ENCODE peak calls at places on chromosomes 13 and 19, in four cellular contexts. One of them, this sample, is unnamed.

GRCh38 chr19:50703915-50704548 is 15.6 kb downstream of the SHANK1 start:
- DNase-seq in H9: peak
- DNase-seq in neuronal stem cell: no peak
- DNase-seq in IMR-90: no peak
- DNase-seq in this sample: peak

GRCh38 chr19:11296264-11296663 is 304 bp downstream of the TSPAN16 start:
- DNase-seq in H9: no peak
- DNase-seq in neuronal stem cell: no peak
- DNase-seq in IMR-90: no peak
- DNase-seq in this sample: no peak

GRCh38 chr19:49368711-49369358 is 5.2 kb downstream of the DKKL1 start:
- DNase-seq in H9: no peak
- DNase-seq in neuronal stem cell: no peak
- DNase-seq in IMR-90: no peak
- DNase-seq in this sample: no peak

GRCh38 chr19:3423183-3423829 is 56.9 kb downstream of the NFIC start:
- DNase-seq in H9: no peak
- DNase-seq in neuronal stem cell: no peak
- DNase-seq in IMR-90: peak
- DNase-seq in this sample: no peak

GRCh38 chr19:46412034-46412982 is 1.1 kb downstream of the CCDC8 start:
- DNase-seq in H9: peak
- DNase-seq in neuronal stem cell: no peak
- DNase-seq in IMR-90: no peak
- DNase-seq in this sample: peak

GRCh38 chr13:90750021-90750420 is 597.5 kb upstream of the MIR17HG start:
- DNase-seq in H9: no peak
- DNase-seq in neuronal stem cell: no peak
- DNase-seq in IMR-90: no peak
- DNase-seq in this sample: no peak

GRCh38 chr19:932647-933552 is 7.1 kb downstream of the ARID3A start:
- DNase-seq in H9: peak
- DNase-seq in neuronal stem cell: no peak
- DNase-seq in IMR-90: peak
- DNase-seq in this sample: no peak

GRCh38 chr19:45152504-45153338 is 8.1 kb downstream of the NKPD1 start:
- DNase-seq in H9: peak
- DNase-seq in neuronal stem cell: no peak
- DNase-seq in IMR-90: peak
- DNase-seq in this sample: peak

GRCh38 chr19:27775395-27775794 is 1437.6 kb downstream of the UQCRFS1 start:
- DNase-seq in H9: peak
- DNase-seq in neuronal stem cell: no peak
- DNase-seq in IMR-90: no peak
- DNase-seq in this sample: peak

GRCh38 chr19:45643927-45644771 is 5.0 kb upstream of the EML2 start:
- DNase-seq in H9: no peak
- DNase-seq in neuronal stem cell: no peak
- DNase-seq in IMR-90: no peak
- DNase-seq in this sample: peak

GRCh38 chr13:111512707-111513106 is 192.3 kb downstream of the TEX29 start:
- DNase-seq in H9: peak
- DNase-seq in neuronal stem cell: no peak
- DNase-seq in IMR-90: no peak
- DNase-seq in this sample: no peak

GRCh38 chr19:10587022-10587838 is at the start of gene AP1M2:
- DNase-seq in H9: peak
- DNase-seq in neuronal stem cell: no peak
- DNase-seq in IMR-90: no peak
- DNase-seq in this sample: peak

GRCh38 chr19:45547965-45548609 is 36.5 kb downstream of the OPA3 start:
- DNase-seq in H9: peak
- DNase-seq in neuronal stem cell: no peak
- DNase-seq in IMR-90: peak
- DNase-seq in this sample: peak

GRCh38 chr13:40371531-40372125 is 294.8 kb downstream of the FOXO1 start:
- DNase-seq in H9: no peak
- DNase-seq in neuronal stem cell: no peak
- DNase-seq in IMR-90: no peak
- DNase-seq in this sample: no peak

GRCh38 chr19:4859697-4860096 is 7.8 kb downstream of the PLIN3 start:
- DNase-seq in H9: no peak
- DNase-seq in neuronal stem cell: no peak
- DNase-seq in IMR-90: no peak
- DNase-seq in this sample: no peak

GRCh38 chr13:33169273-33169980 is 116.1 kb downstream of the STARD13 start:
- DNase-seq in H9: no peak
- DNase-seq in neuronal stem cell: no peak
- DNase-seq in IMR-90: peak
- DNase-seq in this sample: peak

GRCh38 chr13:113001251-113002140 is 32.5 kb downstream of the MCF2L start:
- DNase-seq in H9: peak
- DNase-seq in neuronal stem cell: peak
- DNase-seq in IMR-90: peak
- DNase-seq in this sample: peak

GRCh38 chr19:9009935-9010651 is at the start of gene MUC16:
- DNase-seq in H9: peak
- DNase-seq in neuronal stem cell: no peak
- DNase-seq in IMR-90: no peak
- DNase-seq in this sample: no peak

GRCh38 chr19:16623066-16623465 is 4.9 kb downstream of the MED26 start:
- DNase-seq in H9: no peak
- DNase-seq in neuronal stem cell: no peak
- DNase-seq in IMR-90: no peak
- DNase-seq in this sample: no peak

GRCh38 chr13:66665991-66666390 is 564.1 kb downstream of the PCDH9 start:
- DNase-seq in H9: peak
- DNase-seq in neuronal stem cell: peak
- DNase-seq in IMR-90: peak
- DNase-seq in this sample: peak

DNA sequence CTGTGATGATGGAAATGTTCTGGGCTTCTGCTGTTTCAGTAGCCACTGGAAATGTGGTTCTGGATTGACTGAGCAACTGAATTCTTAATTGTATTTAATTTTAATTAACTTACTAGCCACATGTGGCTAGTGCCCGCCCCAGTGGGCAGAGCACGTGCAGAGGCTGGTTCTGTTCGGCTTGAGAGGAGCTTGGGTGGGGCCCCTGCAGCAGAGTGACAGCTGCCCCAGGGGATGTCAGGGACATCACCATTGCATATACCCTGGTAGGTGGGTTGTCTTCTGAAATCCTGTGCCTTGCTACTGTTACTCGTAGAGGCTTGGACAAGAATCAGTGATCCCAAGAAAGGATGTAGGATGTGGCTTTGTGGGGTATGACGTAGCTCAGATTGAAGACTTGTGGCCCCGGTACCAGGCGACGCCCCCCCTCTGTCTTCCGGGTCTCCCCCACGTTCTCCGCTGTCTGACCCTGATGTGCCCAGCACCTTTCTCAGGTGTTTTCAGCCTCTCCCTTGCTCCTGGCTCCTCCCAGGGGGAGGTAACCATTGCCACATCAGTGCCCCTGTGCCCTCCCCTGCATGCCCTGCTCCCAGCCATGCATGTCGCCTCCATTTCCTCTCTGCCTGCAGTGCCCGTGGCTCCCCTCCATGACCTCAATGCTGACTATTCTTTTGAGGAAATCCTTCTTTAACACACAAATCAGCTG is 102.6 kb upstream of the RNF113B start:
- DNase-seq in H9: peak
- DNase-seq in neuronal stem cell: no peak
- DNase-seq in IMR-90: no peak
- DNase-seq in this sample: no peak
- H2AK5ac ChIP-seq in H9: no peak
- H2AK5ac ChIP-seq in neuronal stem cell: peak
- H2AK5ac ChIP-seq in IMR-90: peak
- H2AK5ac ChIP-seq in this sample: no peak

GRCh38 chr13:108777421-108778420 is 148.3 kb downstream of the MYO16 start:
- DNase-seq in H9: peak
- DNase-seq in neuronal stem cell: peak
- DNase-seq in IMR-90: peak
- DNase-seq in this sample: peak
- H2AK5ac ChIP-seq in H9: no peak
- H2AK5ac ChIP-seq in neuronal stem cell: no peak
- H2AK5ac ChIP-seq in IMR-90: no peak
- H2AK5ac ChIP-seq in this sample: no peak

GRCh38 chr19:12791345-12792047 is at the start of gene JUNB:
- DNase-seq in H9: peak
- DNase-seq in neuronal stem cell: no peak
- DNase-seq in IMR-90: peak
- DNase-seq in this sample: peak
- H2AK5ac ChIP-seq in H9: no peak
- H2AK5ac ChIP-seq in neuronal stem cell: peak
- H2AK5ac ChIP-seq in IMR-90: peak
- H2AK5ac ChIP-seq in this sample: no peak

DNA sequence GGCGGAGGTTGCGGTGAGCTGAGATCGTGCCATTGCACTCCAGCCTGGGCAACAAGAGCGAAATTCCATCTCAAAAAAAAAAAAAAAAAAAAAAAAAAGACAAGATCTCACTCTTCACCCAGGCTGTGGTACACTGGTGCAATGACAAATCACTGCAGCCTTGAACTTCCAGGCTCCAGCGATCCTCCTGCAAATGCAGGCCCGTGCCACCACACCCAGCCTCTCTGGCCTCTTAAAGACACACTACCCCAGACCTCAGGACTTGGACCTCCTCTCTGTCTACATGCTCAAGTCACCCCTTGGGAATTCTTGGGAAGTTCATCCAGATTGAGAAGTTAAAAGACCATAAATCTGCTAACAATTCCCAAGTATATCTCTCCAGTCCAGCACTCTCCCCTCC is 10.5 kb upstream of the HIPK4 start:
- DNase-seq in H9: no peak
- DNase-seq in neuronal stem cell: no peak
- DNase-seq in IMR-90: no peak
- DNase-seq in this sample: no peak
- H2AK5ac ChIP-seq in H9: no peak
- H2AK5ac ChIP-seq in neuronal stem cell: no peak
- H2AK5ac ChIP-seq in IMR-90: no peak
- H2AK5ac ChIP-seq in this sample: no peak

GRCh38 chr13:77053192-77053591 is 26.2 kb upstream of the FBXL3 start:
- DNase-seq in H9: no peak
- DNase-seq in neuronal stem cell: no peak
- DNase-seq in IMR-90: no peak
- DNase-seq in this sample: no peak

GRCh38 chr13:77042566-77043177 is 15.7 kb upstream of the FBXL3 start:
- DNase-seq in H9: no peak
- DNase-seq in neuronal stem cell: no peak
- DNase-seq in IMR-90: peak
- DNase-seq in this sample: no peak

GRCh38 chr13:77048592-77048991 is 21.6 kb upstream of the FBXL3 start:
- DNase-seq in H9: peak
- DNase-seq in neuronal stem cell: peak
- DNase-seq in IMR-90: no peak
- DNase-seq in this sample: peak

GRCh38 chr13:77047649-77048343 is 20.8 kb upstream of the FBXL3 start:
- DNase-seq in H9: no peak
- DNase-seq in neuronal stem cell: peak
- DNase-seq in IMR-90: no peak
- DNase-seq in this sample: peak
- H2AK5ac ChIP-seq in H9: no peak
- H2AK5ac ChIP-seq in neuronal stem cell: no peak
- H2AK5ac ChIP-seq in IMR-90: no peak
- H2AK5ac ChIP-seq in this sample: no peak

GRCh38 chr19:29705706-29706105 is 9.4 kb downstream of the C19orf12 start:
- DNase-seq in H9: no peak
- DNase-seq in neuronal stem cell: no peak
- DNase-seq in IMR-90: no peak
- DNase-seq in this sample: no peak

GRCh38 chr19:29706635-29707034 is 8.4 kb downstream of the C19orf12 start:
- DNase-seq in H9: no peak
- DNase-seq in neuronal stem cell: no peak
- DNase-seq in IMR-90: no peak
- DNase-seq in this sample: no peak

GRCh38 chr19:29702161-29702957 is 12.7 kb downstream of the C19orf12 start:
- DNase-seq in H9: no peak
- DNase-seq in neuronal stem cell: no peak
- DNase-seq in IMR-90: no peak
- DNase-seq in this sample: no peak

GRCh38 chr19:29702958-29703320 is 12.1 kb downstream of the C19orf12 start:
- DNase-seq in H9: no peak
- DNase-seq in neuronal stem cell: no peak
- DNase-seq in IMR-90: no peak
- DNase-seq in this sample: no peak

GRCh38 chr19:29704562-29705558 is 10.2 kb downstream of the C19orf12 start:
- DNase-seq in H9: no peak
- DNase-seq in neuronal stem cell: no peak
- DNase-seq in IMR-90: no peak
- DNase-seq in this sample: no peak
- H2AK5ac ChIP-seq in H9: no peak
- H2AK5ac ChIP-seq in neuronal stem cell: no peak
- H2AK5ac ChIP-seq in IMR-90: no peak
- H2AK5ac ChIP-seq in this sample: no peak